ENCODE peak calls at places on chromosome 13, in five cellular contexts. G, I, H, Q and C are unnamed samples.

GRCh38 chr13:67298297-67298696 is 68.2 kb upstream of the PCDH9 start:
- DNase-seq in G (no peak), I (no peak), Q (no peak), H (no peak), C (no peak)

GRCh38 chr13:38543561-38543960 is 143.3 kb upstream of the FREM2 start:
- DNase-seq in H (no peak), I (no peak), Q (no peak), G (no peak), C (no peak)

GRCh38 chr13:103030776-103031175 is 35.4 kb downstream of the SLC10A2 start:
- DNase-seq in Q (no peak), G (no peak), I (no peak), H (no peak), C (no peak)

GRCh38 chr13:23557733-23558132 is 12.5 kb upstream of the TNFRSF19 start:
- DNase-seq in I (no peak), H (no peak), G (no peak), Q (no peak), C (no peak)

GRCh38 chr13:62294210-62294609 is 878.6 kb upstream of the PCDH20 start:
- DNase-seq in I (no peak), H (no peak), G (no peak), Q (no peak), C (no peak)

GRCh38 chr13:98839826-98840769 is 87.6 kb upstream of the SLC15A1 start:
- DNase-seq in H (peak; percentile 18), Q (peak; percentile 90), G (peak; percentile 70), I (peak; percentile 9), C (peak; percentile 13)

GRCh38 chr13:49436890-49437289 is 7.0 kb downstream of the CAB39L start:
- DNase-seq in H (no peak), I (no peak), G (peak; percentile 18), Q (no peak), C (no peak)

GRCh38 chr13:41075034-41075433 is 13.7 kb downstream of the WBP4 start:
- DNase-seq in I (no peak), G (peak; percentile 64), Q (peak; percentile 68), H (no peak), C (peak; percentile 21)

GRCh38 chr13:93534181-93534700 is 307.6 kb downstream of the GPC6 start:
- DNase-seq in Q (no peak), I (no peak), G (no peak), H (no peak), C (no peak)

GRCh38 chr13:98959299-98959698 is 18.6 kb downstream of the DOCK9 start:
- DNase-seq in I (no peak), Q (no peak), H (no peak), G (peak; percentile 72), C (no peak)

GRCh38 chr13:44030615-44031014 is 150.9 kb downstream of the LACC1 start:
- DNase-seq in G (no peak), H (no peak), I (no peak), Q (no peak), C (no peak)

GRCh38 chr13:44449999-44450821 is 76.6 kb downstream of the SERP2 start:
- DNase-seq in I (no peak), Q (no peak), H (no peak), G (no peak), C (no peak)

GRCh38 chr13:102948006-102948405 is 102.2 kb downstream of the ERCC5 start:
- DNase-seq in G (peak; percentile 86), H (no peak), Q (no peak), I (no peak), C (no peak)

GRCh38 chr13:53142301-53142700 is 113.7 kb downstream of the OLFM4 start:
- DNase-seq in I (no peak), G (no peak), H (no peak), Q (no peak), C (no peak)

GRCh38 chr13:102839462-102839861 is 6.4 kb upstream of the ERCC5 start:
- DNase-seq in H (no peak), G (no peak), I (no peak), Q (no peak), C (no peak)

GRCh38 chr13:28817204-28817603 is 2.9 kb upstream of the MTUS2 start:
- DNase-seq in Q (peak; percentile 56), G (peak; percentile 29), H (no peak), I (no peak), C (no peak)

GRCh38 chr13:113842336-113843062 is 21.4 kb downstream of the GAS6 start:
- DNase-seq in I (no peak), H (no peak), G (no peak), Q (no peak), C (no peak)

GRCh38 chr13:29522044-29522685 is 73.3 kb downstream of the SLC7A1 start:
- DNase-seq in H (no peak), I (no peak), Q (no peak), G (no peak), C (no peak)

GRCh38 chr13:29279859-29280258 is 315.6 kb downstream of the SLC7A1 start:
- DNase-seq in Q (no peak), H (no peak), G (no peak), I (no peak), C (no peak)

GRCh38 chr13:113539822-113540221 is 44.7 kb upstream of the TFDP1 start:
- DNase-seq in I (no peak), Q (no peak), G (no peak), H (no peak), C (no peak)

GRCh38 chr13:47908200-47908902 is 92.7 kb downstream of the SUCLA2 start:
- DNase-seq in G (no peak), I (no peak), H (no peak), Q (no peak), C (no peak)

GRCh38 chr13:22187329-22187728 is 516.5 kb downstream of the FGF9 start:
- DNase-seq in G (no peak), Q (no peak), I (no peak), H (no peak), C (no peak)

GRCh38 chr13:46908511-46908910 is 11.7 kb upstream of the HTR2A start:
- DNase-seq in I (no peak), Q (no peak), G (no peak), H (no peak), C (no peak)

GRCh38 chr13:40230833-40231266 is 435.6 kb downstream of the FOXO1 start:
- DNase-seq in I (no peak), G (peak; percentile 60), H (no peak), Q (no peak), C (no peak)

GRCh38 chr13:31951215-31951678 is 80.3 kb upstream of the FRY start:
- DNase-seq in G (no peak), I (no peak), H (peak; percentile 79), Q (no peak), C (no peak)

GRCh38 chr13:41411536-41411935 is 45.8 kb upstream of the RGCC start:
- DNase-seq in I (no peak), H (no peak), G (peak; percentile 62), Q (peak; percentile 50), C (no peak)

GRCh38 chr13:59064042-59064441 is 1099.7 kb downstream of the DIAPH3 start:
- DNase-seq in Q (no peak), I (no peak), G (no peak), H (no peak), C (no peak)

GRCh38 chr13:111610879-111611278 is 290.4 kb downstream of the TEX29 start:
- DNase-seq in G (no peak), H (no peak), I (no peak), Q (no peak), C (no peak)

GRCh38 chr13:27334774-27335490 is 64.3 kb downstream of the RASL11A start:
- DNase-seq in H (no peak), I (no peak), G (peak; percentile 48), Q (no peak), C (no peak)

GRCh38 chr13:27339299-27339698 is 68.7 kb downstream of the RASL11A start:
- DNase-seq in G (peak; percentile 64), H (no peak), I (no peak), Q (peak; percentile 89), C (no peak)

GRCh38 chr13:27338207-27338606 is 67.6 kb downstream of the RASL11A start:
- DNase-seq in G (no peak), I (no peak), Q (no peak), H (no peak), C (no peak)

GRCh38 chr13:27338816-27339215 is 68.2 kb downstream of the RASL11A start:
- DNase-seq in I (no peak), G (peak; percentile 30), H (no peak), Q (peak; percentile 87), C (no peak)

GRCh38 chr13:27336005-27336673 is 65.5 kb downstream of the RASL11A start:
- DNase-seq in G (no peak), I (no peak), H (no peak), Q (no peak), C (no peak)
- H3K27me3 ChIP-seq in G (peaks cover 22% of the 10 kb centered on the region), I (no peaks in the 10 kb centered on the region), H (no peaks in the 10 kb centered on the region), Q (no peaks in the 10 kb centered on the region), C (peaks cover 2% of the 10 kb centered on the region)

DNA sequence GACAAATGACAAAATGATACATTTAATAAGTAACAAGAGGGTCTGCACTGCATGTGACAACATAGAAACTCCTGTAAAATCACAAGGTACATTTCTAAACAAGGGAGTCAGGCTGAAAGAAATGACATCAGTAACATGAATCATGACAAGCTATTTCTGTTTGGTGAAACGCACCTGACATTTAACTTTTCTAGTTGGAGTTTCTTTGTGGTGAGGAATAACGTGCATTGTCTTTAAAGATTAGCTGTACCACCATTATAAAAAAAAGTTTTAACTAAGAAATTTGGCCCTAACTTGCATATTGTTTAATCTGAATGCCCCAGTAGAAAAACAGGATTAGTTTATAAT is 418.3 kb downstream of the KLF12 start:
- DNase-seq in Q (no peak), H (no peak), G (no peak), I (no peak), C (no peak)
- H3K27me3 ChIP-seq in Q (no peaks in the 10 kb centered on the region), H (no peaks in the 10 kb centered on the region), G (no peaks in the 10 kb centered on the region), I (no peaks in the 10 kb centered on the region), C (no peaks in the 10 kb centered on the region)

GRCh38 chr13:51034906-51035305 is 76.2 kb downstream of the C13orf42 start:
- DNase-seq in I (no peak), H (no peak), G (no peak), Q (no peak), C (no peak)
- H3K27me3 ChIP-seq in I (no peaks in the 10 kb centered on the region), H (no peaks in the 10 kb centered on the region), G (no peaks in the 10 kb centered on the region), Q (no peaks in the 10 kb centered on the region), C (no peaks in the 10 kb centered on the region)

DNA sequence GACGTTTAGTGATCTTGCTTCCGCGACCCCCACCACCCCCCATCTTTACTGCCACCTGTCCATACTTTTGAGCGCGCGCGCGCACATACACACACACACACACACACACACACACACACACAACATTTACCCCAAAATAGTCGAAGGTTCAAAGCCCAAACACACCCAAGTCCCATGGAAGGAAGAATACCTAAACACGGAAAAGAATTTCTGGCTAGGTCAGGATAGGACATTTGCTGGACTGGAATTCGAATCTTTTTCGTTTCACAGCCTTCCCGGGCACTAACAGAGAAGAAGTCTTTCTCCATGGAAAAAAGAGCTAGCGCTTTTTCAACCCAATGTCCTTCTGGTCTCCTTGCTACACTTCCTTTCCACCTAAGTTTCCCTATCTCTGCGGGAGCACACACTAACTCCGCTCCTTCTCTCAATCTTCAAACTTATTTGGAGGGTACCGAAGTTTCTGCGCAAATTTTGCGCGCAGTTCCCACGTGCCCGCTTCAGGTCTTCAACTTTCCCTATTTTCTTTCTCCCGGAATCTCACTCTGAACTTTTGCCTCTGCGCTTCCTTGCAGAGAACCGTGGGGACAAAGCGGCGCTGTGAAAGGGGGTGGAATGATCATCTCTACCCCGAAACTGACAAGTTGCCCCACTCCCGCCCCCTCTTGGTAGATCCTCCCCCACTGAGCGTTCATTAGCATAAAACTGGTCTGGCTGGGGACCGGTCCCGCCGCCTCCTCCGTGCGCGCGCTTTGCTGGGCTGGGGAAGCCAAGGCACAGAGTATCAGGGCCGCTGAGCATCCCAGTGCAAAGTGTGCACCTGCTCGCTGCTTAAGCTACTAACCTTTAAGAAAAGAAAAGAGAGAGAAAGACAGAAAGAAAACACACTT is 2.7 kb downstream of the DACH1 start:
- DNase-seq in I (no peak), Q (peak; percentile 78), H (no peak), G (peak; percentile 87), C (no peak)
- H3K27me3 ChIP-seq in I (peaks cover 8% of the 10 kb centered on the region), Q (peaks cover 81% of the 10 kb centered on the region), H (no peaks in the 10 kb centered on the region), G (no peaks in the 10 kb centered on the region), C (peaks cover 13% of the 10 kb centered on the region)